ENCODE peak calls at places on chromosomes 2 and 18, in eight cellular contexts. U, J, D, W, N, M, X and E are unnamed samples. For H3K36me3, the result is how much of the 10 kb centered on the place peaks cover.

GRCh38 chr2:209472386-209472832 is 48.6 kb downstream of the MAP2 start:
- DNase-seq in U (no peak), J (peak), D (no peak), W (no peak), N (no peak), M (peak), X (no peak), E (no peak)

GRCh38 chr18:31880186-31880898 is 62.6 kb downstream of the TRAPPC8 start:
- DNase-seq in U (no peak), J (no peak), D (no peak), W (no peak), N (no peak), M (no peak), X (no peak), E (no peak)

GRCh38 chr2:98806266-98806697 is 75.3 kb upstream of the MGAT4A start:
- DNase-seq in U (no peak), J (peak), D (no peak), W (peak), N (peak), M (peak), X (no peak), E (peak)

GRCh38 chr2:46481541-46482193 is 2.3 kb downstream of the TMEM247 start:
- DNase-seq in U (no peak), J (peak), D (no peak), W (no peak), N (no peak), M (peak), X (no peak), E (no peak)

GRCh38 chr2:32464441-32464840 is 107.6 kb downstream of the BIRC6 start:
- DNase-seq in U (no peak), J (no peak), D (no peak), W (no peak), N (peak), M (peak), X (no peak), E (no peak)

GRCh38 chr18:78390348-78390929 is 589.2 kb upstream of the SALL3 start:
- DNase-seq in U (no peak), J (no peak), D (no peak), W (no peak), N (no peak), M (no peak), X (no peak), E (no peak)

GRCh38 chr18:40124107-40124506 is 1830.9 kb upstream of the PIK3C3 start:
- DNase-seq in U (no peak), J (no peak), D (no peak), W (no peak), N (no peak), M (peak), X (no peak), E (no peak)

GRCh38 chr2:54494087-54494486 is 38.0 kb downstream of the SPTBN1 start:
- DNase-seq in U (no peak), J (no peak), D (no peak), W (no peak), N (no peak), M (no peak), X (no peak), E (no peak)

GRCh38 chr2:226652983-226653765 is 146.4 kb downstream of the IRS1 start:
- DNase-seq in U (no peak), J (no peak), D (no peak), W (no peak), N (peak), M (peak), X (no peak), E (peak)

GRCh38 chr2:131143803-131144202 is 38.7 kb downstream of the PLEKHB2 start:
- DNase-seq in U (no peak), J (no peak), D (no peak), W (no peak), N (no peak), M (peak), X (no peak), E (no peak)

GRCh38 chr2:77746780-77747179 is 224.6 kb upstream of the LRRTM4 start:
- DNase-seq in U (no peak), J (no peak), D (no peak), W (no peak), N (no peak), M (no peak), X (no peak), E (no peak)

GRCh38 chr2:95337829-95338228 is 40.7 kb downstream of the KCNIP3 start:
- DNase-seq in U (no peak), J (no peak), D (no peak), W (peak), N (no peak), M (no peak), X (no peak), E (no peak)

GRCh38 chr2:68435605-68436004 is 31.5 kb downstream of the FBXO48 start:
- DNase-seq in U (no peak), J (no peak), D (no peak), W (no peak), N (no peak), M (peak), X (no peak), E (no peak)

GRCh38 chr18:3595282-3596273 is 145.6 kb downstream of the TGIF1 start:
- DNase-seq in U (peak), J (peak), D (peak), W (no peak), N (peak), M (peak), X (no peak), E (no peak)

GRCh38 chr18:48819276-48819675 is 131.5 kb downstream of the SMAD7 start:
- DNase-seq in U (no peak), J (no peak), D (peak), W (peak), N (no peak), M (no peak), X (no peak), E (no peak)

GRCh38 chr18:23131693-23132319 is 3.5 kb upstream of the CABLES1 start:
- DNase-seq in U (peak), J (peak), D (peak), W (no peak), N (peak), M (peak), X (peak), E (no peak)

GRCh38 chr2:88159955-88160415 is 10.2 kb upstream of the THNSL2 start:
- DNase-seq in U (peak), J (peak), D (no peak), W (no peak), N (peak), M (peak), X (peak), E (no peak)

GRCh38 chr2:176099737-176100546 is at the start of gene HOXD12:
- DNase-seq in U (peak), J (no peak), D (no peak), W (no peak), N (no peak), M (no peak), X (no peak), E (no peak)

GRCh38 chr18:31040982-31041345 is 1.6 kb downstream of the DSC3 start:
- DNase-seq in U (no peak), J (no peak), D (no peak), W (no peak), N (no peak), M (peak), X (no peak), E (no peak)

GRCh38 chr2:71742953-71743601 is 289.7 kb downstream of the DYSF start:
- DNase-seq in U (peak), J (peak), D (peak), W (peak), N (no peak), M (peak), X (no peak), E (peak)

GRCh38 chr18:57843403-57843802 is 40.3 kb upstream of the ATP8B1 start:
- DNase-seq in U (no peak), J (no peak), D (no peak), W (no peak), N (no peak), M (no peak), X (no peak), E (no peak)

GRCh38 chr2:73837847-73838585 is 9.3 kb downstream of the STAMBP start:
- DNase-seq in U (no peak), J (no peak), D (no peak), W (no peak), N (no peak), M (no peak), X (no peak), E (no peak)

GRCh38 chr2:16656784-16657391 is 8.7 kb downstream of the CYRIA start:
- DNase-seq in U (no peak), J (no peak), D (peak), W (peak), N (no peak), M (no peak), X (no peak), E (peak)

GRCh38 chr18:46174317-46175039 is 70.3 kb downstream of the HAUS1 start:
- DNase-seq in U (peak), J (peak), D (no peak), W (peak), N (peak), M (peak), X (peak), E (no peak)

GRCh38 chr2:239406316-239406995 is 5.6 kb upstream of the HDAC4 start:
- DNase-seq in U (no peak), J (no peak), D (no peak), W (no peak), N (no peak), M (no peak), X (no peak), E (no peak)

GRCh38 chr18:13461936-13462335 is 243.4 kb downstream of the LDLRAD4 start:
- DNase-seq in U (no peak), J (no peak), D (no peak), W (no peak), N (peak), M (no peak), X (no peak), E (no peak)

GRCh38 chr18:75135158-75135725 is 73.7 kb downstream of the PTGR3 start:
- DNase-seq in U (peak), J (no peak), D (peak), W (no peak), N (no peak), M (no peak), X (no peak), E (peak)

GRCh38 chr2:217429981-217430500 is 570.2 kb upstream of the TNP1 start:
- DNase-seq in U (no peak), J (no peak), D (no peak), W (no peak), N (no peak), M (peak), X (no peak), E (peak)

GRCh38 chr2:39506215-39506614 is 69.1 kb upstream of the MAP4K3 start:
- DNase-seq in U (no peak), J (no peak), D (no peak), W (no peak), N (no peak), M (no peak), X (no peak), E (no peak)

GRCh38 chr2:98607741-98608117 is 583 bp downstream of the COA5 start:
- DNase-seq in U (no peak), J (no peak), D (no peak), W (no peak), N (no peak), M (no peak), X (no peak), E (no peak)

GRCh38 chr18:60838677-60839076 is 466.1 kb upstream of the MC4R start:
- DNase-seq in U (no peak), J (peak), D (no peak), W (no peak), N (no peak), M (no peak), X (no peak), E (no peak)

GRCh38 chr2:240791211-240791800 is 28.7 kb downstream of the KIF1A start:
- DNase-seq in U (no peak), J (no peak), D (no peak), W (peak), N (no peak), M (no peak), X (no peak), E (no peak)

GRCh38 chr2:96336104-96336775 is 674 bp downstream of the NCAPH start:
- DNase-seq in U (no peak), J (no peak), D (no peak), W (no peak), N (no peak), M (no peak), X (no peak), E (no peak)

GRCh38 chr2:240584486-240585031 is 2.0 kb upstream of the CAPN10 start:
- DNase-seq in U (no peak), J (no peak), D (no peak), W (peak), N (peak), M (peak), X (peak), E (no peak)

GRCh38 chr2:235268535-235268934 is 225.3 kb upstream of the AGAP1 start:
- DNase-seq in U (no peak), J (peak), D (no peak), W (no peak), N (no peak), M (peak), X (no peak), E (no peak)

DNA sequence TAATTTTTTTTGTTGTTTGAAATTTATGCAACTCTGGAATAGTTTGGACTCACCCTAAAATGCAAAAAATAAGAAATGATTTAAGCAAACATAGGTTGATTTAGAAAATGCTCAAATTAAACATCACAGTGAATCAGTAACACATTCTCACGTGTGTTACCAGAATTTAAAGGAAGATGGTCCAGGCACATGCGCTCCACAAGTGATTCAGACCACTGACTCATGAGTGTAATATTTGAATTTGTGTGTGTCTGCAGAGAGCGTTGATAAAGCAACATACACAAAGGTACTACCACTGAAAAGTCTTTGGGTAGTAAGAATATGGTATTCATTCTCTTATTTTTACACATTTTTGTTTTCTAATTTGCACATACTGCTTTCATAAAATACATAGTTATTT is 7.9 kb downstream of the SS18 start:
- DNase-seq in U (no peak), J (no peak), D (no peak), W (no peak), N (no peak), M (peak), X (no peak), E (no peak)
- H3K36me3 ChIP-seq in U (under half), J (under half), D (under half), W (under half), N (half or more), M (under half), X (half or more), E (under half)

DNA sequence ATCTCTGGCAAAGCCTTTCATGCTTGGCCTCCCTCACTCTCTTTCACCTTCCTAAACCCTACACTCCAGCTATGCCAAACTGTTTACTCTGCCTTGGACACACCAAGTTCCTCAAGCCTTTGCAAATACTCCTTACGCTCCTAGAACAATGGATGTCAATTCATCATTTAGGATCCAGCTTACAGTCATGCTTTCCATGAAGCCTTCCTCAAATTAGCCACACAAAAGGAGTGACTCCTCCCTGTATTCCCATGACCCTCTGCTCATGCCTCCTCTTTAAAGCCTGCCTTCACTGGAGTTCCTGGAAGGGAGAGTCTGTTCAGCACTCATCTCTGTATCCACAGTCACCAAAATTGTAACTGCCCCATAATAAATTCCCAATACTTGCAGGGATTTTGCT is 736 bp upstream of the EHD3 start:
- DNase-seq in U (peak), J (no peak), D (peak), W (no peak), N (no peak), M (peak), X (no peak), E (no peak)
- H3K27ac ChIP-seq in U (no peak), J (no peak), D (no peak), W (no peak), N (no peak), M (no peak), X (peak), E (no peak)

DNA sequence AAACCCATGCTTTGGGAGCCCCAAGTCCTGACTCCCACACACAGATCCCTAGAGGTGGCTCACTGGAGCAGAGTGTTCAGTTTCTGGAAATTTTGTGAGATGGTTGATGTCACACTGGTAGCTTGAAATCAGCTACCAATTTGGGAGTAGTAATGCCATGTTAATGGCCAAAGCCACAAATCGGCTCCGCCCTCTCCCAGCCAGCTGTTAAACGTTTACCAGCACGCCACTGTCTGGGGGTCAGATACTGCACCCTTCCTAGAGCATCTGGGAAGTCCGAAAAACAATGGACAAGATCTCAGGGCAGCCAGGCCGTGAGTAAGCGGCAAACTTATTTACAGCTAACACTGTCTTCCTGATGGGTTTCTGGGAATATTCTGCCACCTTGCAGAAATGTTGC is 60.3 kb upstream of the FZD7 start:
- DNase-seq in U (no peak), J (no peak), D (no peak), W (no peak), N (no peak), M (no peak), X (no peak), E (no peak)
- H3K4me3 ChIP-seq in U (no peak), J (no peak), D (no peak), W (no peak), N (no peak), M (no peak), X (no peak), E (no peak)

GRCh38 chr18:70195852-70196434 is 9.5 kb downstream of the RTTN start:
- DNase-seq in U (peak), J (peak), D (no peak), W (no peak), N (peak), M (peak), X (peak), E (no peak)
- H3K36me3 ChIP-seq in U (under half), J (under half), D (under half), W (under half), N (under half), M (under half), X (half or more), E (under half)

GRCh38 chr2:26711457-26712155 is 19.1 kb downstream of the KCNK3 start:
- DNase-seq in U (no peak), J (no peak), D (no peak), W (no peak), N (no peak), M (no peak), X (no peak), E (no peak)
- H3K27ac ChIP-seq in U (no peak), J (no peak), D (peak), W (no peak), N (no peak), M (no peak), X (no peak), E (peak)